ENCODE peak calls at places on chromosomes 16 and 17, in ten cellular contexts. D, Q, E, N, B, V, H, X, T and U are unnamed samples.

GRCh38 chr17:62581769-62582168 is 45.7 kb upstream of the MRC2 start:
- DNase-seq in H (no peak), V (no peak), N (no peak), E (no peak), B (no peak), T (no peak), Q (no peak), X (no peak), D (no peak), U (no peak)

GRCh38 chr16:22386976-22387375 is 12.6 kb upstream of the CDR2 start:
- DNase-seq in N (no peak), E (no peak), T (no peak), D (no peak), Q (no peak), B (no peak), H (no peak), V (no peak), X (no peak), U (no peak)

GRCh38 chr16:30526137-30526822 is at the start of gene ZNF768:
- DNase-seq in D (no peak), E (peak; percentile 44), B (peak; percentile 81), X (peak; percentile 94), H (peak; percentile 46), V (peak; percentile 79), T (no peak), Q (peak; percentile 88), N (no peak), U (peak; percentile 68)

GRCh38 chr17:38557836-38558750 is 47.7 kb downstream of the SRCIN1 start:
- DNase-seq in X (peak; percentile 97), T (peak; percentile 50), Q (peak; percentile 95), V (peak; percentile 96), H (peak; percentile 95), N (peak; percentile 95), D (peak; percentile 76), E (peak; percentile 99), B (peak; percentile 97), U (peak; percentile 92)

GRCh38 chr16:13839577-13839976 is 80.4 kb upstream of the ERCC4 start:
- DNase-seq in N (no peak), X (no peak), T (no peak), V (no peak), D (no peak), H (no peak), B (no peak), Q (no peak), E (no peak), U (no peak)

GRCh38 chr17:7982171-7982570 is 20.2 kb upstream of the GUCY2D start:
- DNase-seq in Q (no peak), B (no peak), T (no peak), H (no peak), E (no peak), N (no peak), V (peak; percentile 12), D (no peak), X (no peak), U (no peak)

GRCh38 chr16:30949655-30950515 is 1.0 kb downstream of the ORAI3 start:
- DNase-seq in X (peak; percentile 73), D (peak; percentile 88), N (peak; percentile 67), E (peak; percentile 19), Q (peak; percentile 93), V (peak; percentile 95), H (peak; percentile 84), B (peak; percentile 63), T (peak; percentile 71), U (peak; percentile 73)

GRCh38 chr16:25798065-25798464 is 106.3 kb downstream of the HS3ST4 start:
- DNase-seq in T (no peak), E (no peak), N (no peak), Q (no peak), D (no peak), V (no peak), B (no peak), X (no peak), H (no peak), U (no peak)

GRCh38 chr17:75531724-75532090 is 6.2 kb downstream of the LLGL2 start:
- DNase-seq in T (no peak), N (no peak), Q (no peak), E (no peak), H (no peak), V (no peak), D (no peak), B (no peak), X (no peak), U (no peak)
- TF ChIP-seq EP300 in T (no peak), N (no peak), Q (no peak), E (no peak), H (no peak), V (no peak), D (no peak), B (no peak), X (no peak), U (no peak)

DNA sequence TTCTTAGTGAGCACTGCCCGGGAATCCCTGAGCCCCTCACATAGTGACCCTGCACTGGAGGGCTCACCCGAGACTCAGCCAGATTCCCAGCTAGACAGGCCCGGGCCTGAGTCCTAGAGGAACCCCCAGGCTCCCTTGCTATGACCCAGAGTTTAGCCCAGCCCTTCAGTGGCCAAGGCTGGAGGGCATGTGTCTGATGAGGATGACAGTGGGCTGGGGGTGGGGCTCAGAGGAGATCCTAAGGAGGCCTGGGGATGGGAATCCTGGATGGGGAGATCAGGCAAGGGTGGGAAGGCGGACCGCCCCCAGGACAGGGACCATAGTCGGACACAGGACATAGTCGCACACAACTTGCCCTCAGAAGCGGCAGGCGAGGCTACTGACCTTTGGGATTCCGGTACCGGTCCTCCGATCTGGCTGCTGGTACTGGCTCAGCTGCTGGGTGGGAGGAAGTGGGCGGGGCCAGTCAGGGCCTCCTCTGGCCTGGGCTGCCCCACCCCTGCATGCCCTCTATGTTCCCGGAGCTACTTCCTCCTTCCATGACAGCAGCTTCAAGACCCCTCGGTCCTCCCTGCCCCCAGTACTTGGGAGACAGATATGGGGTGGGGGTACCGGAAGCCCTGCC is 1.1 kb downstream of the CD79B start:
- DNase-seq in T (no peak), X (peak; percentile 50), N (peak; percentile 56), D (peak; percentile 31), E (no peak), H (peak; percentile 80), B (peak; percentile 75), V (peak; percentile 77), Q (peak; percentile 80), U (no peak)
- H3K4me3 ChIP-seq in T (peak overlapping the region; percentile 98), X (no peak overlapping the region), N (no peak overlapping the region), D (peak overlapping the region; percentile 42), E (no peak overlapping the region), H (no peak overlapping the region), B (no peak overlapping the region), V (no peak overlapping the region), Q (peak overlapping the region; percentile 8), U (no peak overlapping the region)

GRCh38 chr16:19123535-19124178 is 9.9 kb downstream of the ITPRIPL2 start:
- DNase-seq in E (no peak), V (no peak), B (no peak), H (peak; percentile 86), X (no peak), N (peak; percentile 51), D (no peak), Q (no peak), T (no peak), U (no peak)

GRCh38 chr16:19115148-19116021 is 1.6 kb downstream of the ITPRIPL2 start:
- DNase-seq in N (no peak), B (no peak), H (no peak), X (peak; percentile 35), T (no peak), V (no peak), D (no peak), E (no peak), Q (peak; percentile 80), U (peak; percentile 41)

GRCh38 chr16:19116711-19117449 is 3.1 kb downstream of the ITPRIPL2 start:
- DNase-seq in T (no peak), X (no peak), N (no peak), B (no peak), E (no peak), Q (no peak), H (no peak), D (no peak), V (no peak), U (no peak)

GRCh38 chr16:19118938-19119431 is 5.2 kb downstream of the ITPRIPL2 start:
- DNase-seq in B (no peak), N (no peak), H (peak; percentile 34), X (no peak), Q (no peak), V (peak; percentile 81), E (peak; percentile 82), T (no peak), D (no peak), U (peak; percentile 55)

DNA sequence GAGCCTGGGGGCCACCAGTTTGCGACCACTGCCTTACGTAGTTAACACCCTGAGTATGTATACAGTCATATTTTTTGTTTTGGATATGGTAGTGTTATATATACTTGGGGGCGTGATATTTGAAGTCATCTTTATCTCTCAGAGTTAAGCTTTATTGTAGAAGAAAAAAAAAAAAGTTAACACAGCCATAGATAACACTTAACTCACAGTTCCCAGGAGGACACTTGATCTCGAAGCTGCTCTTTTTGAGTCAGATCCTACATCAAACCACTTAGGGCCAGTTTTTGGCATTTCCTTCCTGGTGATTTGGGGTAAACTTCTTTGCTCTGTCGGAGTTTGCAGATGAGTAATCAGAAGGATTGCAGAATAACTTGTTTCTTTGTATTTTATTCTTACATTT is 5.8 kb downstream of the ITPRIPL2 start:
- DNase-seq in X (no peak), N (no peak), H (no peak), E (no peak), Q (no peak), D (no peak), V (no peak), T (no peak), B (no peak), U (no peak)
- TF ChIP-seq EP300 in X (no peak), N (no peak), H (no peak), E (no peak), Q (no peak), D (no peak), V (no peak), T (no peak), B (no peak), U (no peak)

GRCh38 chr16:70529051-70529777 is 5.6 kb downstream of the SF3B3 start:
- DNase-seq in B (no peak), Q (no peak), X (peak; percentile 46), N (no peak), V (no peak), H (no peak), T (no peak), D (no peak), E (peak; percentile 62), U (no peak)

GRCh38 chr16:70526403-70526802 is 2.8 kb downstream of the SF3B3 start:
- DNase-seq in N (no peak), B (no peak), D (no peak), Q (no peak), X (no peak), T (no peak), V (no peak), E (no peak), H (no peak), U (no peak)

GRCh38 chr16:70523013-70523620 is at the start of gene COG4:
- DNase-seq in B (peak; percentile 88), N (peak; percentile 86), E (peak; percentile 88), H (peak; percentile 89), D (peak; percentile 70), X (peak; percentile 90), V (peak; percentile 92), Q (peak; percentile 93), T (peak; percentile 58), U (peak; percentile 87)

GRCh38 chr16:70523621-70524405 is at the start of gene SF3B3:
- DNase-seq in E (peak; percentile 60), Q (peak; percentile 79), N (peak; percentile 69), H (peak; percentile 72), V (peak; percentile 75), D (peak; percentile 50), B (peak; percentile 81), X (peak; percentile 78), T (no peak), U (peak; percentile 67)

GRCh38 chr16:70527315-70527996 is 3.8 kb downstream of the SF3B3 start:
- DNase-seq in B (no peak), N (no peak), H (no peak), X (no peak), E (no peak), V (no peak), Q (no peak), D (no peak), T (no peak), U (no peak)
- H3K4me3 ChIP-seq in B (no peak overlapping the region), N (no peak overlapping the region), H (no peak overlapping the region), X (no peak overlapping the region), E (no peak overlapping the region), V (no peak overlapping the region), Q (no peak overlapping the region), D (no peak overlapping the region), T (peak overlapping the region; percentile 74), U (no peak overlapping the region)